ENCODE peak calls at places on chromosomes 2 and 18, in four cellular contexts. One of them, this sample, is unnamed.

GRCh38 chr2:164061129-164061746 is 325.4 kb upstream of the FIGN start:
- DNase-seq in right atrium auricular region: no peak
- DNase-seq in left lung: no peak
- DNase-seq in upper lobe of left lung: no peak
- DNase-seq in this sample: peak

GRCh38 chr18:22900558-22901183 is 32.5 kb upstream of the RBBP8 start:
- DNase-seq in left lung: no peak
- DNase-seq in upper lobe of left lung: no peak
- DNase-seq in right atrium auricular region: no peak
- DNase-seq in this sample: peak

GRCh38 chr18:56890632-56891031 is 239.5 kb downstream of the WDR7 start:
- DNase-seq in right atrium auricular region: no peak
- DNase-seq in left lung: no peak
- DNase-seq in upper lobe of left lung: no peak
- DNase-seq in this sample: no peak

GRCh38 chr2:189798312-189799029 is 14.2 kb downstream of the PMS1 start:
- DNase-seq in right atrium auricular region: no peak
- DNase-seq in upper lobe of left lung: no peak
- DNase-seq in left lung: no peak
- DNase-seq in this sample: no peak

GRCh38 chr2:20603791-20604190 is 47.1 kb downstream of the HS1BP3 start:
- DNase-seq in left lung: no peak
- DNase-seq in upper lobe of left lung: no peak
- DNase-seq in right atrium auricular region: no peak
- DNase-seq in this sample: no peak

GRCh38 chr2:145110668-145111067 is 590.7 kb upstream of the ZEB2 start:
- DNase-seq in upper lobe of left lung: no peak
- DNase-seq in left lung: no peak
- DNase-seq in right atrium auricular region: no peak
- DNase-seq in this sample: no peak

GRCh38 chr2:120708944-120709607 is 26.6 kb upstream of the GLI2 start:
- DNase-seq in left lung: no peak
- DNase-seq in right atrium auricular region: no peak
- DNase-seq in upper lobe of left lung: no peak
- DNase-seq in this sample: no peak

GRCh38 chr18:64872710-64873458 is 724.0 kb upstream of the LINC00305 start:
- DNase-seq in upper lobe of left lung: no peak
- DNase-seq in left lung: no peak
- DNase-seq in right atrium auricular region: no peak
- DNase-seq in this sample: no peak

GRCh38 chr18:44638141-44638540 is 42.5 kb upstream of the SETBP1 start:
- DNase-seq in upper lobe of left lung: no peak
- DNase-seq in right atrium auricular region: no peak
- DNase-seq in left lung: no peak
- DNase-seq in this sample: no peak

GRCh38 chr2:230124792-230125452 is 56.2 kb upstream of the SLC16A14 start:
- DNase-seq in right atrium auricular region: no peak
- DNase-seq in left lung: peak
- DNase-seq in upper lobe of left lung: no peak
- DNase-seq in this sample: no peak

GRCh38 chr2:217035967-217036366 is 176.1 kb upstream of the TNP1 start:
- DNase-seq in left lung: no peak
- DNase-seq in right atrium auricular region: no peak
- DNase-seq in upper lobe of left lung: no peak
- DNase-seq in this sample: no peak
- H3K4me3 ChIP-seq in left lung: no peak
- H3K4me3 ChIP-seq in right atrium auricular region: no peak
- H3K4me3 ChIP-seq in upper lobe of left lung: no peak
- H3K4me3 ChIP-seq in this sample: no peak

GRCh38 chr18:46916551-46917107 is 678 bp downstream of the PIAS2 start:
- DNase-seq in upper lobe of left lung: no peak
- DNase-seq in left lung: no peak
- DNase-seq in right atrium auricular region: no peak
- DNase-seq in this sample: no peak

GRCh38 chr18:46917808-46918600 is 602 bp downstream of the KATNAL2 start:
- DNase-seq in upper lobe of left lung: no peak
- DNase-seq in right atrium auricular region: no peak
- DNase-seq in left lung: no peak
- DNase-seq in this sample: peak

GRCh38 chr18:46920067-46920466 is 2.7 kb downstream of the KATNAL2 start:
- DNase-seq in right atrium auricular region: no peak
- DNase-seq in upper lobe of left lung: no peak
- DNase-seq in left lung: no peak
- DNase-seq in this sample: no peak

GRCh38 chr18:46915800-46916550 is 1.3 kb downstream of the PIAS2 start:
- DNase-seq in upper lobe of left lung: no peak
- DNase-seq in left lung: no peak
- DNase-seq in right atrium auricular region: no peak
- DNase-seq in this sample: no peak

DNA sequence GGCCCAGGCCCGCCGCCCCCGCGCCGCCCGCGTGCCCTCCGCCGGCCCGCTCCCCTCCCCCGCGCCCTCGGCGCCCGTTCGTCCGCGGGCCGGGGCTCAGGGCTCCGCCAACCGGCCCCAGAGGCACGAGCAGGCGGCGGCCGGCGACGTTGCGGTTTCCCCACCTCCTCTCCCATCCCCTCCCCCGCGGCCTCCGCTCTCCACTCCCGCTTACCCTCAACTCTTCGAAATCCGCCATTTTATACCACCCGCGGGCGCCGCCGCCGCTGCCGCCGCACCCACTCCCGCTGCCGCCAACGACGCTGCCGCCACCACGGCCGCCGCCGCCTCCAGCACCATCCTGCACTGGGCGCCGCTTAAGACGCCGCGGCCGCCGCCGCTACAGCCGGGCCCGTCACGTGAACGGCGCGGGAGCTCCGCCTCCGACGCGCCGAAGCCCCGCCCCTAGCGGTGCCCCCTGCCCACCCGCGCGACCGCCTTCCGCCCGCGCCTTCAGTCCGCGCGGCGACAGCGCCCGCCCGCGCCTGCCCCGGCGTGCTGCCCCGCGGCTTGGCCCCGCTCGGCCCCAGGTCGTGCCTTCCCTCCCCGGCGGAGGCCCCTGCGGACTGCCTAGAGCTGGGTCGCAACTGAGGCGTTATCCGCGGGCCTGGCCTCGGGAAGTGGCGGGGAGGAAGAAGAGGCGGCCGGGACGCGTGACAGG is at the start of the genes KATNAL2 and PIAS2:
- DNase-seq in right atrium auricular region: peak
- DNase-seq in left lung: peak
- DNase-seq in upper lobe of left lung: peak
- DNase-seq in this sample: peak
- TF ChIP-seq CTCF in right atrium auricular region: no peak
- TF ChIP-seq CTCF in left lung: no peak
- TF ChIP-seq CTCF in upper lobe of left lung: peak
- TF ChIP-seq CTCF in this sample: no peak

DNA sequence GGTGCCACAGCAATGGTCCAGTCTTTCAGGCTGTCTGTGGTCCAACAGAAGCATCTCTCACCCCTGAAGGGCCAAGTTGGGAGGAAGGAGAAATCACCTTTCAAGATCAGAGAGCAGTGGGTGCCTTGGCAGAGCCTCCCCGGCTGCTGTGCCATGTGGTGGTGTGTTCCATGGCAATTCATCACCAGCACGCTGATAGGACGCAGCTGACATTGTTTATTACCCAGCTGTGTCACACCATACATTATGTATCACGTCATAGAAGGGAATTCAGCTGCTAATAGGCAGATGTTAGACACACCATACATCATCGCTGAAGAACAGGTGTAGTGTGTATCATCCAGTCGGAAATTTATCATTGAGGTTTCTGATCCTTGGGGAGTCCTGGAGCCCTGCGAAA is 29.6 kb upstream of the RPL31 start:
- DNase-seq in left lung: no peak
- DNase-seq in upper lobe of left lung: no peak
- DNase-seq in right atrium auricular region: no peak
- DNase-seq in this sample: no peak
- H3K4me3 ChIP-seq in left lung: no peak
- H3K4me3 ChIP-seq in upper lobe of left lung: no peak
- H3K4me3 ChIP-seq in right atrium auricular region: no peak
- H3K4me3 ChIP-seq in this sample: no peak

GRCh38 chr2:148828941-148829340 is 46.1 kb upstream of the KIF5C start:
- DNase-seq in right atrium auricular region: no peak
- DNase-seq in upper lobe of left lung: no peak
- DNase-seq in left lung: no peak
- DNase-seq in this sample: no peak

GRCh38 chr2:148832626-148833025 is 42.4 kb upstream of the KIF5C start:
- DNase-seq in right atrium auricular region: no peak
- DNase-seq in left lung: no peak
- DNase-seq in upper lobe of left lung: no peak
- DNase-seq in this sample: no peak

GRCh38 chr2:148824190-148824589 is 50.8 kb upstream of the KIF5C start:
- DNase-seq in left lung: no peak
- DNase-seq in upper lobe of left lung: no peak
- DNase-seq in right atrium auricular region: no peak
- DNase-seq in this sample: no peak

GRCh38 chr2:148826791-148827190 is 48.2 kb upstream of the KIF5C start:
- DNase-seq in left lung: no peak
- DNase-seq in right atrium auricular region: no peak
- DNase-seq in upper lobe of left lung: no peak
- DNase-seq in this sample: no peak

GRCh38 chr2:148829618-148830017 is 45.4 kb upstream of the KIF5C start:
- DNase-seq in right atrium auricular region: no peak
- DNase-seq in left lung: no peak
- DNase-seq in upper lobe of left lung: no peak
- DNase-seq in this sample: no peak
- TF ChIP-seq CTCF in right atrium auricular region: no peak
- TF ChIP-seq CTCF in left lung: no peak
- TF ChIP-seq CTCF in upper lobe of left lung: no peak
- TF ChIP-seq CTCF in this sample: no peak

GRCh38 chr2:10433948-10434884 is 13.9 kb downstream of the ODC1 start:
- DNase-seq in right atrium auricular region: no peak
- DNase-seq in upper lobe of left lung: peak
- DNase-seq in left lung: no peak
- DNase-seq in this sample: no peak

GRCh38 chr2:10432315-10433181 is 15.6 kb downstream of the ODC1 start:
- DNase-seq in left lung: peak
- DNase-seq in right atrium auricular region: no peak
- DNase-seq in upper lobe of left lung: peak
- DNase-seq in this sample: no peak

GRCh38 chr2:10433264-10433947 is 14.7 kb downstream of the ODC1 start:
- DNase-seq in right atrium auricular region: no peak
- DNase-seq in left lung: peak
- DNase-seq in upper lobe of left lung: no peak
- DNase-seq in this sample: no peak

GRCh38 chr2:10430886-10431622 is 17.1 kb downstream of the ODC1 start:
- DNase-seq in right atrium auricular region: no peak
- DNase-seq in left lung: peak
- DNase-seq in upper lobe of left lung: no peak
- DNase-seq in this sample: peak

GRCh38 chr2:10431797-10432196 is 16.3 kb downstream of the ODC1 start:
- DNase-seq in right atrium auricular region: no peak
- DNase-seq in left lung: peak
- DNase-seq in upper lobe of left lung: peak
- DNase-seq in this sample: no peak
- H3K4me3 ChIP-seq in right atrium auricular region: no peak
- H3K4me3 ChIP-seq in left lung: peak
- H3K4me3 ChIP-seq in upper lobe of left lung: peak
- H3K4me3 ChIP-seq in this sample: no peak

DNA sequence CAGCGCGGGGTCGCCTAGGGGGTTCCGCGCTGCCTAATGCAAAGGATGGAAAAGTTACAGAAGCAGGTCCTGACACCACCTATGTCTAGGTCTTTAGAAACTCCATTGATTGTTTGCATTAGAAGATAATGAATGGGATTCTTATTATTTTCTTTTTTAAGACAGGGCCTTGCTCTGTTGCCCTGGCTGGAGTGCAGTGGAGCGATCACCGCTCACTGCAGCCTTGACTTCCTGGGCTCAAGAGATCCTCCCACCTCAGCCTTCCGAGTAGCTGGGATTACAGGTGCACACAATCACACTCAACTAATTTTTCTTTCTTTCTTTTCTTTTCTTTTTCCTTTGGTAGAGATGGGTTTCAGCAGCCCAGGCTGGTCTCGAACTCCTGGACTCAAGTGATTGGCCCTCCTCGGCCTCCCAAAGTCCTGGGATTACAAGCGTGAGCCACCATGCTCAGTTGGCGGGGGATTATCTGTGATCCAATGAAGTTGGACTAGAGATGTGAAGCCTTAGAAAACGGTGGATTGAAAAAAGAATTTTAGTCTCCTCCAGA is 761 bp upstream of the IDH1 start:
- DNase-seq in right atrium auricular region: no peak
- DNase-seq in upper lobe of left lung: no peak
- DNase-seq in left lung: no peak
- DNase-seq in this sample: no peak
- TF ChIP-seq CTCF in right atrium auricular region: no peak
- TF ChIP-seq CTCF in upper lobe of left lung: peak
- TF ChIP-seq CTCF in left lung: peak
- TF ChIP-seq CTCF in this sample: no peak